ENCODE peak calls at places on chromosome 18, in four cellular contexts. Z is H7, V is A549, N is NCI-H187. O is an unnamed sample.

GRCh38 chr18:58060254-58060653 is 16.2 kb downstream of the NEDD4L start:
- DNase-seq in N (no peak), V (no peak), Z (no peak), O (no peak)

GRCh38 chr18:22115573-22115972 is 53.8 kb upstream of the GATA6 start:
- DNase-seq in N (no peak), V (no peak), Z (peak; percentile 38), O (no peak)

GRCh38 chr18:33201509-33201926 is 239.0 kb downstream of the CCDC178 start:
- DNase-seq in Z (peak; percentile 39), V (no peak), N (no peak), O (peak; percentile 18)

GRCh38 chr18:48319796-48320638 is 89.2 kb downstream of the ZBTB7C start:
- DNase-seq in V (no peak), Z (no peak), N (no peak), O (no peak)

GRCh38 chr18:8847900-8848299 is 142.5 kb downstream of the MTCL1 start:
- DNase-seq in N (no peak), V (no peak), Z (no peak), O (no peak)

GRCh38 chr18:60861575-60861974 is 471.7 kb upstream of the CDH20 start:
- DNase-seq in Z (no peak), N (no peak), V (no peak), O (no peak)

GRCh38 chr18:49520661-49521145 is 33.7 kb upstream of the C18orf32 start:
- DNase-seq in V (no peak), N (no peak), Z (no peak), O (no peak)

GRCh38 chr18:7116001-7116831 is 1.4 kb downstream of the LAMA1 start:
- DNase-seq in V (no peak), Z (peak; percentile 77), N (no peak), O (no peak)

GRCh38 chr18:7333163-7333562 is 102.3 kb downstream of the LRRC30 start:
- DNase-seq in Z (no peak), N (no peak), V (no peak), O (no peak)

GRCh38 chr18:61988100-61988499 is 95.3 kb upstream of the RNF152 start:
- DNase-seq in N (no peak), V (no peak), Z (no peak), O (no peak)

GRCh38 chr18:9708882-9709877 is 1.1 kb downstream of the RAB31 start:
- DNase-seq in Z (peak; percentile 63), N (no peak), V (no peak), O (no peak)

GRCh38 chr18:22113144-22113813 is 56.1 kb upstream of the GATA6 start:
- DNase-seq in N (no peak), V (no peak), Z (no peak), O (no peak)